ENCODE peak calls at places on chromosome X, in four cellular contexts. J is upper lobe of right lung, O is cardiac fibroblast, K is A549. P is an unnamed sample.

GRCh38 chrX:56068274-56068758 is 163.8 kb upstream of the KLF8 start:
- DNase-seq in O (no peak), K (no peak), J (no peak), P (no peak)

GRCh38 chrX:110012818-110013484 is 10.0 kb downstream of the TMEM164 start:
- DNase-seq in J (no peak), O (no peak), K (no peak), P (no peak)

GRCh38 chrX:386239-386767 is 404 bp downstream of the PPP2R3B start:
- DNase-seq in J (no peak), O (no peak), K (no peak), P (no peak)

GRCh38 chrX:70470850-70471289 is 26.2 kb downstream of the DLG3 start:
- DNase-seq in J (no peak), O (no peak), K (no peak), P (no peak)

GRCh38 chrX:19272452-19272851 is 71.3 kb upstream of the PDHA1 start:
- DNase-seq in K (no peak), O (peak; percentile 2), J (no peak), P (no peak)

GRCh38 chrX:25536307-25536970 is 520.7 kb upstream of the ARX start:
- DNase-seq in K (no peak), J (no peak), O (no peak), P (no peak)

GRCh38 chrX:71224098-71224708 is 1.2 kb downstream of the GJB1 start:
- DNase-seq in K (no peak), J (no peak), O (no peak), P (no peak)

GRCh38 chrX:38574858-38575257 is 13.5 kb downstream of the TSPAN7 start:
- DNase-seq in J (no peak), O (no peak), K (no peak), P (no peak)

GRCh38 chrX:150164971-150165605 is 198.0 kb upstream of the MAMLD1 start:
- DNase-seq in K (no peak), J (no peak), O (no peak), P (no peak)

GRCh38 chrX:108584617-108585211 is 145.1 kb downstream of the COL4A5 start:
- DNase-seq in J (no peak), K (peak; percentile 23), O (peak; percentile 18), P (peak; percentile 26)

GRCh38 chrX:130770615-130771014 is 132.4 kb downstream of the ENOX2 start:
- DNase-seq in J (no peak), O (peak; percentile 83), K (peak; percentile 16), P (peak; percentile 64)

GRCh38 chrX:49039598-49040375 is 3.4 kb downstream of the TFE3 start:
- DNase-seq in K (peak; percentile 96), O (peak; percentile 94), J (peak; percentile 81), P (peak; percentile 95)

GRCh38 chrX:15525664-15526416 is 25.2 kb downstream of the BMX start:
- DNase-seq in O (no peak), K (no peak), J (no peak), P (peak; percentile 12)

GRCh38 chrX:153582896-153583295 is 16.0 kb downstream of the CCNQ start:
- DNase-seq in K (no peak), O (peak; percentile 20), J (no peak), P (no peak)

GRCh38 chrX:1242901-1243402 is 25.7 kb upstream of the CSF2RA start:
- DNase-seq in J (no peak), K (peak; percentile 59), O (peak; percentile 11), P (peak; percentile 29)

GRCh38 chrX:154437971-154438893 is 1.3 kb downstream of the GDI1 start:
- DNase-seq in K (no peak), O (no peak), J (no peak), P (no peak)

GRCh38 chrX:47662144-47662657 is 3.2 kb upstream of the UXT start:
- DNase-seq in J (no peak), O (peak; percentile 97), K (peak; percentile 49), P (peak; percentile 77)

GRCh38 chrX:153875391-153876111 is 10.4 kb downstream of the L1CAM start:
- DNase-seq in K (no peak), O (peak; percentile 26), J (peak; percentile 73), P (peak; percentile 42)

GRCh38 chrX:19440713-19441112 is 74.6 kb downstream of the MAP3K15 start:
- DNase-seq in O (peak; percentile 51), J (no peak), K (no peak), P (peak; percentile 73)

GRCh38 chrX:21658746-21659145 is 616 bp upstream of the KLHL34 start:
- DNase-seq in K (no peak), J (no peak), O (no peak), P (no peak)

GRCh38 chrX:24498975-24499374 is 33.9 kb downstream of the PDK3 start:
- DNase-seq in O (peak; percentile 19), K (peak; percentile 24), J (no peak), P (peak; percentile 43)

GRCh38 chrX:151019837-151020236 is 36.7 kb downstream of the HMGB3 start:
- DNase-seq in J (no peak), O (peak; percentile 3), K (no peak), P (peak; percentile 13)

GRCh38 chrX:113741744-113742143 is 842.1 kb upstream of the HTR2C start:
- DNase-seq in K (peak; percentile 10), J (no peak), O (peak; percentile 41), P (peak; percentile 63)
- TF ChIP-seq CTCF in K (no peak), J (no peak), O (no peak), P (peak; percentile 49)

GRCh38 chrX:4671344-4671743 is 957.9 kb upstream of the PRKX start:
- DNase-seq in J (no peak), K (no peak), O (no peak), P (no peak)

GRCh38 chrX:4675686-4676300 is 962.3 kb upstream of the PRKX start:
- DNase-seq in O (no peak), K (no peak), J (no peak), P (no peak)

GRCh38 chrX:4674028-4674782 is 960.8 kb upstream of the PRKX start:
- DNase-seq in J (no peak), O (no peak), K (no peak), P (no peak)

GRCh38 chrX:4668802-4669536 is 955.5 kb upstream of the PRKX start:
- DNase-seq in J (no peak), O (no peak), K (peak; percentile 26), P (no peak)

DNA sequence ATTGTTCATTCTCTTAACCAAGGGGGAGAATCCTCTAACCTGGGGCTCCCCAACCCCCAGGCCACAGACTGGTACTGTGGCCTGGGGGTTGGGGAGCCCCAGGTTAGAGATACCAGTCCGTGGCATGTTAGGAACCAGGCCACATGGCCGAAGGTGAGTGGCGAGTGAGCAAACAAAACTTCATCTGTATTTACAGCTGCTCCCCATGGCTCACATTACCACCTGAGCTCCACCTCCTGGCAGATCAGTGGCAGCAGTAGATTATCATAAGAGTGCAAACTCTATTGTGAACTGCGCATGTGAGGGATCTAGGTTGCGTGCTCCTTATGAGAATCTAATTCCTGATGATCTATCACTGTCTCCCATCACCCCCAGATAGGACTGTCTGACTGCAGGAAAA is 957.2 kb upstream of the PRKX start:
- DNase-seq in J (no peak), O (no peak), K (no peak), P (no peak)
- TF ChIP-seq CTCF in J (no peak), O (no peak), K (no peak), P (no peak)

GRCh38 chrX:53438174-53438831 is 4.1 kb upstream of the HSD17B10 start:
- DNase-seq in J (no peak), O (no peak), K (no peak), P (no peak)

GRCh38 chrX:53433651-53434639 is at the start of gene HSD17B10:
- DNase-seq in O (peak; percentile 72), J (peak; percentile 96), K (peak; percentile 85), P (peak; percentile 79)

GRCh38 chrX:53437211-53437610 is 3.0 kb upstream of the HSD17B10 start:
- DNase-seq in J (no peak), O (no peak), K (no peak), P (no peak)

GRCh38 chrX:53438832-53439230 is 4.7 kb upstream of the HSD17B10 start:
- DNase-seq in J (no peak), O (no peak), K (no peak), P (no peak)

GRCh38 chrX:53435997-53436396 is 1.8 kb upstream of the HSD17B10 start:
- DNase-seq in K (peak; percentile 78), O (peak; percentile 72), J (peak; percentile 65), P (peak; percentile 82)
- TF ChIP-seq CTCF in K (peak; percentile 68), O (peak; percentile 82), J (peak; percentile 73), P (peak; percentile 68)

DNA sequence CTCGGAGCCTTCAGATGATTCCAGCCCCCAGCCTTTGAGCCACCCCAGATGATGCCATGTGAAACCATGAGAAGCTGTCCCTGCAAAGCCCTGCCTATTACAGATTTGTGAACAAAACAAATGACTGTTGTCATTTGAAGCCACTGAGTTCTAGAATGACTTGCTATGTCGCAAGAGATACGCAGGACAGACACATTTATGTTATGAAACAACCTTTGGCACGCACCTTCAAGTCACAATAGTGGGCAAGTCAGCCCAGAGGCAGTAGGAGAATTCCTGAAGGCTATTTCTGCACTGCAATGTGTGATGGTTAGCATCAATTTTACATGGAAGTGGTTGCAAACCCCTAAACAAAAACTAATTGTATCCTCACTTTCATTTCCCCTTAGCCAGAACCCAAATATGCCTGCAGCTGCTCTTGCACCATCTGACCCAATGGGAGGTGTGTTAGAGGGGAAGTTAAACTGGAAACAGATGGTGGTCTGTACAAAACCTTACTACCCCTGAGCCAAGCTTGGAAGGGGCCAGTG is 174.4 kb upstream of the ATP6AP2 start:
- DNase-seq in O (no peak), J (no peak), K (no peak), P (no peak)
- TF ChIP-seq CTCF in O (no peak), J (no peak), K (no peak), P (no peak)

GRCh38 chrX:138986235-138986634 is 274.7 kb upstream of the FGF13 start:
- DNase-seq in K (no peak), J (no peak), O (peak; percentile 0), P (no peak)
- TF ChIP-seq CTCF in K (no peak), J (no peak), O (no peak), P (no peak)

GRCh38 chrX:16664059-16664458 is 14.1 kb downstream of the S100G start:
- DNase-seq in K (no peak), J (no peak), O (peak; percentile 48), P (no peak)
- TF ChIP-seq CTCF in K (no peak), J (no peak), O (peak; percentile 14), P (no peak)